ENCODE peak calls at places on chromosomes 7 and 10, in five cellular contexts. J, D, M, H and X are unnamed samples.

GRCh38 chr7:85376589-85376988 is 189.7 kb upstream of the SEMA3D start:
- DNase-seq in H (no peak), D (no peak), M (no peak), J (no peak), X (no peak)

GRCh38 chr10:110394898-110395297 is 90.2 kb upstream of the SMNDC1 start:
- DNase-seq in J (no peak), D (no peak), M (no peak), H (no peak), X (no peak)

GRCh38 chr10:58424176-58424575 is 39.0 kb downstream of the TFAM start:
- DNase-seq in M (no peak), J (no peak), H (no peak), D (no peak), X (no peak)

GRCh38 chr10:5040781-5041470 is 37.3 kb upstream of the AKR1C2 start:
- DNase-seq in J (no peak), H (no peak), M (no peak), D (no peak), X (no peak)

GRCh38 chr7:16040381-16040780 is 353.9 kb upstream of the MEOX2 start:
- DNase-seq in H (no peak), M (no peak), D (no peak), J (no peak), X (no peak)

GRCh38 chr7:115359119-115359518 is 437.2 kb downstream of the MDFIC start:
- DNase-seq in J (no peak), D (no peak), M (no peak), H (no peak), X (no peak)

GRCh38 chr10:97582169-97582568 is 2.0 kb upstream of the HOGA1 start:
- DNase-seq in J (no peak), D (no peak), H (no peak), M (no peak), X (no peak)

GRCh38 chr10:22321156-22321711 is 335 bp downstream of the BMI1 start:
- DNase-seq in J (no peak), D (no peak), M (peak; percentile 57), H (no peak), X (peak; percentile 67)

GRCh38 chr7:116863168-116863670 is 832 bp downstream of the CAPZA2 start:
- DNase-seq in H (peak; percentile 32), J (no peak), D (no peak), M (no peak), X (peak; percentile 67)

GRCh38 chr10:121702351-121703320 is 104.4 kb upstream of the FGFR2 start:
- DNase-seq in J (no peak), D (no peak), H (no peak), M (no peak), X (no peak)

GRCh38 chr7:145919712-145920111 is 196.9 kb upstream of the CNTNAP2 start:
- DNase-seq in M (no peak), J (no peak), H (no peak), D (no peak), X (no peak)

DNA sequence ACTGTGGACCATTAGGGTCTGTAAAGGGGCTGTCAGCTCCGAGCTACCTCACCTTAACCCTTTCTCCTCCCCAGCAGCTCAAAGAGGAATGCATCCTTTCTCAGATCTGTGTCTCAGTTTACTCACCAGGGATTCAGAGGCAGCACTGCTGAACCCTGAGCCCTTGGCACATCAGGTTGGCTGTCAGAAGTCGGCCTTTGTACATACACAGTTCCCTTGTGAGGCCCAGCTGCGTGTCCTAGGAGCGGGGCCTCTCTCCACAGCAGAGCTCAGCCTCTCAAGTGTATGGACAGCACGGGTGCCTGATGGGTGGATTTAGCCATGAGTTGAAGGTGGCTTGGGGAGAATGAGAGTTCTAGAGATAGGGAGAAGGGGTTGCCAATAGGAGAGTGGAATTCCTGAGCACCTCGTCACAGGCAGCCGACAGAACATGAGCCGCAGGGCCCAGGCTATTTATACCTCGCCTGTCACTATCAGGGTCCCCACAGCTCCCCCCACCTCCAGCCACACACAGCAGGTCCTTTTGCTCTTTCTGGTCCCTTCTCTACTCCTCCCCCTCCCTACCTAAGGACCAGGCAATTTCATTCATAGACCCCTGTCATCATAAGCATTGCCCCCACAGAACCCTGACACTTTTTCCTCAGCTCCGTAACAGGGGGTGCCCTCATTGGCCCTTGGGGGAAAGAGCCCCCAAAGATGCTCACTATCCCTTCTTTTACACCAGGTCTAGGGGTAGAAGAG is 2.1 kb upstream of the FLNC start:
- DNase-seq in J (peak; percentile 34), D (no peak), H (no peak), M (no peak), X (no peak)
- TF ChIP-seq POLR2AphosphoS5 in J (no peak), D (no peak), H (peak; percentile 60), M (no peak), X (no peak)

GRCh38 chr7:156614434-156615264 is 25.9 kb upstream of the RNF32 start:
- DNase-seq in D (no peak), H (no peak), J (no peak), M (peak; percentile 73), X (no peak)
- TF ChIP-seq POLR2AphosphoS5 in D (no peak), H (no peak), J (no peak), M (no peak), X (no peak)

DNA sequence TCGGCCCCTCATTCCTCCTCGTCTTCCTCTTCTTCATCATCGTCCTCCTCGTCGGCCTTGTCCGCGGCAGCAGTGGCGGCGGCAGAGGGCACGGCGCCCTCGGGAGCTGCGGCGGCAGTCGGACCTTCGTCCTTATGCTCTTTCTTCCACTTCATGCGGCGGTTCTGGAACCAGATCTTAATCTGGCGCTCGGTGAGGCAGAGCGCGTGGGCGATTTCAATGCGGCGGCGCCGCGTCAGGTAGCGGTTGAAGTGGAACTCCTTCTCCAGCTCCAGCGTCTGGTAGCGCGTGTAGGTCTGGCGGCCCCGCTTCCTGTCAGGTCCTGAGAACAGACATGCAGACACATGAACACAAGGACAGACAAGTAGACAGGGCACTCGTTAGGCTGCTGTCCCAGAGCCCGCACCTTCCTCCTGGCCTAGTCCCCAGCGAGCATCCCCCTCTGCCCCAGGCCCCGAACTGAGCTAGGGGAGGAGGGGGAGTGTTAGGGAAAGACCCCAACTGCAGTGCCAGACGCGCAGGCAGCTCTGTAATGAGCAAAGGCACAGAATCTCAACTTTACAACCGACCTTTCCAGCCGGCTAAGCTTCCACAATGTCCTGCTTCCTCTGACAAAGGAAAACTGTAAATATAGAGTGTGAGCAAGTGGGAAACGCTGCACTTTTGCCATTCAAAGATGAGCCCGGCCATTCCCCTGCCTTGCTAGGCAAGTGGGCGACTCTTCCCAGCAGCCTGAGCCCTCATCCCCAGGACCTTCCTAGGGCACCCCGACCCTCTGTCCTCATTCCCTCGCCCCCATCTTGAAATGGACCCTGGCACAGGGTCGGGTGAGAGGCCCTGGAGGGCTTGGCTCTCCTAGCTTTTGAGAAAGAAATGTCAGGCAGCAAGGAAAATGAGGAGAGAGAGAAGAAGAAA is 1.3 kb downstream of the HOXA7 start:
- DNase-seq in H (no peak), D (no peak), J (no peak), M (peak; percentile 24), X (peak; percentile 72)
- TF ChIP-seq POLR2AphosphoS5 in H (no peak), D (no peak), J (no peak), M (no peak), X (no peak)

DNA sequence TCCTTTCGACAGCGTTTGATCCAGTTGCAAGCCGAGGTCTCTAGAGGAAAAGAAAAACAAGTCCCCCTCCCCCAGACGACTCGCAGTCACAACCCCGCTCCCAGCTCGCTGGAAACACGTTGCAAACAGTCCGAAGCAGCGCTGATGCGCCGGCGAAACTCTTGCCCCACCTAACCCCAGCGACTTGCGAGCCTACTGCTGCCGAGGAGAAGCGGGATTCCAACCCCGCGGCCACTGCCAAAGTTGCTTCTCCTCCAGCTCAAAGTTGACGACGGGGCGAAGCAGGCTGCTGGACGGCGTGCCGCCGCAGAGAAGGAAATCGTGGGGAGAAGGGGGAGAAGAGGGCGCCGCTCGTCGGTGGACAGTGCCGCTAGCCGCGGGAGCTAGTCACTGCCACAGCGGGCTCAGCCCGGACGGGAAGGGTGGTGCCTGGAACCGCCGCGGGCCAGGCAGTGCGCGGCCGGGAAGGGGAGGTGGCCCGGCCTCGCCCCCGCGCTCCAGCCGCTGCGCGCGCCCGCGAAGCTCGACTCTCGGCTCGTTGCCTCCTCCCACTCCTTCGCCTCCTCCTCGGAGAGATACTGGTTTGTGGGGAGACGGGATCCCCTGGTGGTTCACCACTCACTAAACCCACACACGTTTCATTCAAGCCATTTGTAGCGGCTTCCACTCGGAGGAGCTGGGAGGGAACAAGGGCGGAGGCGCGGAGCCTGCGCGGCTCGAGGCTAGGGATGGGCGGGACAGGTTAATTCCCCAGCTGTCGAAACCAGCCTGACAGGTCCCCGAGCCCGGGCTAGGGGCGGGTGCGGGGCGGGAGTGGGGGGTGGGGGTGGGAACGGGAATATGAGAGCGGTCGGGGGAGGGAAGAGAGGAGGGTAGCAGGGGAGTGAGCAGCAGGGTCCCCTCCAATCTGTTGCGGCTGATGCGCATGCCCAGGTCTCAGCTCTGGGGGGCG is at the start of gene GPR37:
- DNase-seq in H (peak; percentile 69), M (peak; percentile 48), D (peak; percentile 51), J (peak; percentile 32), X (peak; percentile 73)
- TF ChIP-seq POLR2AphosphoS5 in H (no peak), M (peak; percentile 48), D (no peak), J (peak; percentile 53), X (peak; percentile 27)

GRCh38 chr7:71131753-71132520 is at the start of gene GALNT17:
- DNase-seq in J (no peak), D (no peak), H (no peak), M (no peak), X (no peak)

GRCh38 chr7:71133232-71133622 is 1.3 kb downstream of the GALNT17 start:
- DNase-seq in H (no peak), J (no peak), M (no peak), D (no peak), X (no peak)

GRCh38 chr7:71132521-71133231 is 732 bp downstream of the GALNT17 start:
- DNase-seq in D (no peak), M (no peak), J (no peak), H (no peak), X (no peak)

GRCh38 chr7:71130280-71130679 is 1.7 kb upstream of the GALNT17 start:
- DNase-seq in H (no peak), M (no peak), J (no peak), D (no peak), X (no peak)

GRCh38 chr7:71131256-71131752 is 640 bp upstream of the GALNT17 start:
- DNase-seq in D (no peak), J (no peak), H (no peak), M (no peak), X (no peak)
- TF ChIP-seq POLR2AphosphoS5 in D (no peak), J (no peak), H (no peak), M (no peak), X (no peak)

GRCh38 chr7:77537595-77538185 is 595 bp downstream of the PTPN12 start:
- DNase-seq in J (no peak), D (peak; percentile 43), H (peak; percentile 67), M (peak; percentile 39), X (no peak)
- TF ChIP-seq POLR2AphosphoS5 in J (no peak), D (no peak), H (no peak), M (no peak), X (no peak)

GRCh38 chr10:108735380-108735779 is 1187.9 kb downstream of the XPNPEP1 start:
- DNase-seq in J (no peak), H (no peak), M (no peak), D (no peak), X (no peak)
- TF ChIP-seq POLR2AphosphoS5 in J (no peak), H (no peak), M (no peak), D (no peak), X (no peak)